ENCODE peak calls at places on chromosomes 4 and X, in ten cellular contexts. G is AG10803; Z is cardiac fibroblast; S is M059J; M is foreskin keratinocyte; W is kidney glomerular epithelial cell; U is HCT116; L is naive B cell; T is stimulated activated CD4-positive, alpha-beta T cell treated with anti-CD3 and anti-CD28 coated beads, Interleukin-2, amount 100 ng/mL, for 24 hours; Y is pancreas. B is an unnamed sample.
A peak's percentile ranks its signal among the peaks of the same experiment; 100 is the strongest.

GRCh38 chrX:78643106-78643505 is 16.0 kb downstream of the RTL3 start:
- DNase-seq in T (no peak), U (no peak), W (no peak), Y (no peak), Z (no peak), M (peak; percentile 26), G (peak; percentile 53), L (no peak), S (peak; percentile 61), B (no peak)

GRCh38 chr4:145909331-145909730 is 29.3 kb downstream of the ZNF827 start:
- DNase-seq in G (no peak), M (no peak), T (no peak), U (no peak), L (peak; percentile 31), S (no peak), Z (peak; percentile 64), Y (peak; percentile 50), W (no peak), B (no peak)

GRCh38 chr4:155491336-155492131 is 114.8 kb upstream of the MAP9 start:
- DNase-seq in S (no peak), U (no peak), Z (no peak), G (no peak), W (no peak), T (no peak), M (no peak), L (no peak), Y (no peak), B (no peak)

GRCh38 chr4:136650541-136651277 is 881.6 kb downstream of the PCDH18 start:
- DNase-seq in W (peak; percentile 93), Z (peak; percentile 65), G (no peak), T (no peak), Y (peak; percentile 65), U (peak; percentile 4), S (peak; percentile 27), L (no peak), M (peak; percentile 27), B (no peak)

GRCh38 chrX:13123857-13124345 is 79.5 kb upstream of the FAM9C start:
- DNase-seq in W (no peak), Z (peak; percentile 79), T (no peak), Y (no peak), L (no peak), S (peak; percentile 66), U (no peak), G (peak; percentile 47), M (no peak), B (no peak)

GRCh38 chr4:150462743-150463142 is 119.2 kb upstream of the MAB21L2 start:
- DNase-seq in L (no peak), W (no peak), Y (no peak), S (no peak), U (no peak), Z (peak; percentile 34), M (no peak), G (no peak), T (no peak), B (no peak)

GRCh38 chr4:15436515-15436914 is 8.7 kb downstream of the C1QTNF7 start:
- DNase-seq in S (peak; percentile 52), W (no peak), U (no peak), M (no peak), Y (no peak), T (no peak), L (no peak), Z (no peak), G (peak; percentile 34), B (no peak)

GRCh38 chr4:187077749-187078148 is 354.1 kb upstream of the FAT1 start:
- DNase-seq in T (no peak), Z (no peak), U (no peak), Y (no peak), W (no peak), M (no peak), L (no peak), S (no peak), G (no peak), B (no peak)

GRCh38 chr4:157804986-157805385 is 367.8 kb downstream of the GASK1B start:
- DNase-seq in Z (peak; percentile 12), Y (no peak), M (peak; percentile 27), U (peak; percentile 8), S (peak; percentile 3), G (no peak), L (no peak), T (no peak), W (peak; percentile 3), B (no peak)

GRCh38 chr4:1990676-1991075 is 18.1 kb downstream of the NELFA start:
- DNase-seq in L (no peak), G (no peak), T (no peak), Z (no peak), M (no peak), Y (no peak), W (no peak), U (no peak), S (no peak), B (no peak)

GRCh38 chr4:76708986-76709385 is 189.0 kb downstream of the SOWAHB start:
- DNase-seq in S (no peak), Z (no peak), T (no peak), L (no peak), W (no peak), Y (no peak), M (no peak), G (no peak), U (no peak), B (no peak)

GRCh38 chr4:83709627-83710026 is 173.7 kb downstream of the GPAT3 start:
- DNase-seq in U (no peak), G (no peak), W (no peak), Z (no peak), S (no peak), M (no peak), T (no peak), Y (no peak), L (no peak), B (no peak)

GRCh38 chr4:17494258-17494657 is 17.6 kb downstream of the QDPR start:
- DNase-seq in Y (no peak), S (peak; percentile 76), M (peak; percentile 77), Z (peak; percentile 88), W (peak; percentile 35), U (no peak), G (peak; percentile 62), T (peak; percentile 10), L (no peak), B (no peak)

GRCh38 chrX:108415891-108416290 is 22.3 kb downstream of the COL4A6 start:
- DNase-seq in L (no peak), S (peak; percentile 60), U (no peak), M (no peak), T (no peak), G (no peak), Z (peak; percentile 54), Y (no peak), W (no peak), B (no peak)

GRCh38 chrX:49860867-49861535 is 18.3 kb upstream of the USP27X start:
- DNase-seq in L (no peak), T (no peak), W (no peak), S (no peak), U (no peak), M (no peak), Z (no peak), G (no peak), Y (no peak), B (no peak)

GRCh38 chrX:149950681-149951080 is 12.4 kb upstream of the EOLA2 start:
- DNase-seq in M (no peak), L (no peak), U (peak; percentile 45), Z (peak; percentile 73), W (no peak), G (peak; percentile 63), T (no peak), Y (no peak), S (peak; percentile 72), B (no peak)

GRCh38 chr4:20249333-20249732 is 2.4 kb upstream of the SLIT2 start:
- DNase-seq in M (peak; percentile 32), U (peak; percentile 12), Z (peak; percentile 80), G (peak; percentile 65), S (peak; percentile 55), Y (no peak), W (peak; percentile 17), L (no peak), T (no peak), B (no peak)

GRCh38 chr4:40446785-40447184 is 111.7 kb downstream of the CHRNA9 start:
- DNase-seq in L (no peak), W (peak; percentile 29), G (no peak), T (no peak), Y (no peak), S (no peak), M (peak; percentile 99), U (no peak), Z (no peak), B (no peak)

GRCh38 chr4:52103314-52103713 is 52.2 kb downstream of the SPATA18 start:
- DNase-seq in T (no peak), Y (no peak), L (no peak), S (no peak), Z (peak; percentile 59), M (peak; percentile 29), U (no peak), W (peak; percentile 38), G (peak; percentile 29), B (no peak)

GRCh38 chr4:81504685-81505598 is 33.2 kb upstream of the RASGEF1B start:
- DNase-seq in L (peak; percentile 81), W (no peak), U (no peak), S (no peak), M (no peak), T (peak; percentile 61), G (no peak), Z (no peak), Y (no peak), B (peak; percentile 59)

GRCh38 chrX:94576367-94577004 is 902.5 kb downstream of the FAM133A start:
- DNase-seq in Y (no peak), M (no peak), T (no peak), S (no peak), W (no peak), L (no peak), G (no peak), Z (no peak), U (no peak), B (no peak)

GRCh38 chrX:95733426-95733825 is 951.2 kb upstream of the DIAPH2 start:
- DNase-seq in G (no peak), Z (no peak), L (no peak), M (no peak), S (no peak), T (no peak), Y (no peak), U (no peak), W (no peak), B (no peak)

GRCh38 chr4:146371812-146372211 is 149.9 kb downstream of the SLC10A7 start:
- DNase-seq in S (peak; percentile 1), U (no peak), L (no peak), W (no peak), G (no peak), Y (no peak), T (no peak), Z (peak; percentile 57), M (peak; percentile 66), B (no peak)

GRCh38 chrX:2371026-2371778 is 129.6 kb downstream of the DHRSX start:
- DNase-seq in Y (no peak), M (no peak), L (no peak), S (no peak), W (no peak), G (no peak), T (no peak), Z (no peak), U (no peak), B (no peak)

GRCh38 chrX:69323786-69324720 is 158.8 kb upstream of the PJA1 start:
- DNase-seq in S (no peak), U (no peak), G (no peak), M (no peak), W (no peak), Y (no peak), Z (no peak), T (no peak), L (no peak), B (no peak)

GRCh38 chr4:113057891-113058290 is 8.4 kb downstream of the ANK2 start:
- DNase-seq in W (peak; percentile 69), S (peak; percentile 37), T (no peak), Y (no peak), U (peak; percentile 7), L (no peak), G (peak; percentile 16), M (no peak), Z (peak; percentile 35), B (no peak)

GRCh38 chrX:98795636-98796035 is 1614.4 kb downstream of the PCDH19 start:
- DNase-seq in S (peak; percentile 56), G (peak; percentile 2), L (no peak), U (no peak), Y (no peak), W (no peak), M (peak; percentile 89), Z (peak; percentile 0), T (no peak), B (no peak)

GRCh38 chrX:31461266-31461665 is 389.4 kb upstream of the FTHL17 start:
- DNase-seq in L (no peak), M (peak; percentile 51), S (no peak), U (no peak), W (no peak), G (no peak), Z (no peak), Y (no peak), T (no peak), B (no peak)